ENCODE peak calls at places on chromosome 1, in four cellular contexts. One of them, this sample, is unnamed.

GRCh38 chr1:192766009-192766625 is 42.7 kb upstream of the RGS2 start:
- DNase-seq in uterus: no peak
- DNase-seq in thoracic aorta: no peak
- DNase-seq in GM23248: peak; percentile 57
- DNase-seq in this sample: no peak

GRCh38 chr1:109547412-109548320 is 749 bp upstream of the GNAI3 start:
- DNase-seq in thoracic aorta: no peak
- DNase-seq in GM23248: peak; percentile 64
- DNase-seq in uterus: peak; percentile 43
- DNase-seq in this sample: peak; percentile 53

GRCh38 chr1:186745531-186746146 is 65.4 kb upstream of the PTGS2 start:
- DNase-seq in uterus: no peak
- DNase-seq in GM23248: no peak
- DNase-seq in thoracic aorta: no peak
- DNase-seq in this sample: no peak

GRCh38 chr1:181100924-181101323 is 12.4 kb downstream of the IER5 start:
- DNase-seq in thoracic aorta: no peak
- DNase-seq in uterus: no peak
- DNase-seq in GM23248: no peak
- DNase-seq in this sample: no peak

GRCh38 chr1:85427844-85428243 is 37.1 kb downstream of the DDAH1 start:
- DNase-seq in thoracic aorta: no peak
- DNase-seq in GM23248: no peak
- DNase-seq in uterus: no peak
- DNase-seq in this sample: no peak

GRCh38 chr1:177256153-177256814 is 85.5 kb downstream of the BRINP2 start:
- DNase-seq in thoracic aorta: no peak
- DNase-seq in uterus: peak; percentile 33
- DNase-seq in GM23248: peak; percentile 89
- DNase-seq in this sample: no peak

GRCh38 chr1:50705699-50706098 is 254.4 kb downstream of the FAF1 start:
- DNase-seq in uterus: no peak
- DNase-seq in GM23248: no peak
- DNase-seq in thoracic aorta: no peak
- DNase-seq in this sample: no peak

GRCh38 chr1:187078916-187079315 is 250.2 kb downstream of the PLA2G4A start:
- DNase-seq in uterus: no peak
- DNase-seq in thoracic aorta: no peak
- DNase-seq in GM23248: no peak
- DNase-seq in this sample: no peak

GRCh38 chr1:195376190-195376589 is 1232.0 kb downstream of the KCNT2 start:
- DNase-seq in uterus: no peak
- DNase-seq in GM23248: peak; percentile 30
- DNase-seq in thoracic aorta: no peak
- DNase-seq in this sample: no peak

GRCh38 chr1:62084304-62084905 is 110.2 kb upstream of the L1TD1 start:
- DNase-seq in uterus: peak; percentile 15
- DNase-seq in GM23248: peak; percentile 8
- DNase-seq in thoracic aorta: no peak
- DNase-seq in this sample: no peak

GRCh38 chr1:100530901-100531487 is 6.9 kb upstream of the GPR88 start:
- DNase-seq in thoracic aorta: no peak
- DNase-seq in GM23248: peak; percentile 71
- DNase-seq in uterus: peak; percentile 29
- DNase-seq in this sample: no peak

GRCh38 chr1:205530116-205530515 is 25.6 kb downstream of the CDK18 start:
- DNase-seq in uterus: no peak
- DNase-seq in thoracic aorta: no peak
- DNase-seq in GM23248: no peak
- DNase-seq in this sample: no peak

GRCh38 chr1:150791587-150791986 is 16.5 kb downstream of the CTSK start:
- DNase-seq in GM23248: no peak
- DNase-seq in uterus: no peak
- DNase-seq in thoracic aorta: no peak
- DNase-seq in this sample: no peak

GRCh38 chr1:78649628-78650027 is at the start of gene IFI44:
- DNase-seq in uterus: peak; percentile 81
- DNase-seq in GM23248: peak; percentile 90
- DNase-seq in thoracic aorta: peak; percentile 13
- DNase-seq in this sample: peak; percentile 72

GRCh38 chr1:231236938-231237337 is 4.1 kb upstream of the GNPAT start:
- DNase-seq in GM23248: no peak
- DNase-seq in uterus: no peak
- DNase-seq in thoracic aorta: no peak
- DNase-seq in this sample: no peak

GRCh38 chr1:54866801-54867716 is 19.9 kb downstream of the DHCR24 start:
- DNase-seq in uterus: no peak
- DNase-seq in GM23248: peak; percentile 19
- DNase-seq in thoracic aorta: no peak
- DNase-seq in this sample: no peak

GRCh38 chr1:230797376-230798186 is 50.4 kb downstream of the CAPN9 start:
- DNase-seq in GM23248: peak; percentile 89
- DNase-seq in thoracic aorta: no peak
- DNase-seq in uterus: peak; percentile 69
- DNase-seq in this sample: no peak

GRCh38 chr1:42146916-42147320 is 6.3 kb upstream of the GUCA2B start:
- DNase-seq in uterus: peak; percentile 58
- DNase-seq in thoracic aorta: no peak
- DNase-seq in GM23248: peak; percentile 69
- DNase-seq in this sample: peak; percentile 67

GRCh38 chr1:19011832-19012231 is 55.4 kb upstream of the IFFO2 start:
- DNase-seq in uterus: no peak
- DNase-seq in GM23248: no peak
- DNase-seq in thoracic aorta: no peak
- DNase-seq in this sample: no peak

GRCh38 chr1:167601442-167602380 is 28.3 kb upstream of the RCSD1 start:
- DNase-seq in thoracic aorta: no peak
- DNase-seq in uterus: peak; percentile 23
- DNase-seq in GM23248: no peak
- DNase-seq in this sample: peak; percentile 53

GRCh38 chr1:204711947-204712701 is 26.6 kb upstream of the LRRN2 start:
- DNase-seq in uterus: no peak
- DNase-seq in GM23248: no peak
- DNase-seq in thoracic aorta: no peak
- DNase-seq in this sample: no peak

GRCh38 chr1:203546274-203546673 is 52.3 kb downstream of the OPTC start:
- DNase-seq in uterus: no peak
- DNase-seq in GM23248: no peak
- DNase-seq in thoracic aorta: no peak
- DNase-seq in this sample: no peak

GRCh38 chr1:13605159-13605558 is 21.5 kb downstream of the PDPN start:
- DNase-seq in GM23248: peak; percentile 92
- DNase-seq in uterus: peak; percentile 52
- DNase-seq in thoracic aorta: no peak
- DNase-seq in this sample: no peak

GRCh38 chr1:2321258-2321657 is 70.1 kb downstream of the MORN1 start:
- DNase-seq in uterus: no peak
- DNase-seq in thoracic aorta: no peak
- DNase-seq in GM23248: no peak
- DNase-seq in this sample: no peak

GRCh38 chr1:89917353-89917752 is 77.6 kb upstream of the ZNF326 start:
- DNase-seq in uterus: no peak
- DNase-seq in thoracic aorta: no peak
- DNase-seq in GM23248: no peak
- DNase-seq in this sample: no peak

GRCh38 chr1:223363856-223364684 is at the start of gene SUSD4:
- DNase-seq in uterus: no peak
- DNase-seq in thoracic aorta: no peak
- DNase-seq in GM23248: peak; percentile 43
- DNase-seq in this sample: peak; percentile 76

GRCh38 chr1:181936768-181937581 is 124.5 kb downstream of the ZNF648 start:
- DNase-seq in thoracic aorta: no peak
- DNase-seq in GM23248: peak; percentile 38
- DNase-seq in uterus: no peak
- DNase-seq in this sample: peak; percentile 16

GRCh38 chr1:210715072-210715471 is 386.4 kb downstream of the HHAT start:
- DNase-seq in thoracic aorta: no peak
- DNase-seq in GM23248: no peak
- DNase-seq in uterus: no peak
- DNase-seq in this sample: no peak

GRCh38 chr1:18556364-18556763 is 74.3 kb upstream of the PAX7 start:
- DNase-seq in thoracic aorta: no peak
- DNase-seq in uterus: no peak
- DNase-seq in GM23248: peak; percentile 44
- DNase-seq in this sample: no peak

GRCh38 chr1:192151176-192151575 is 7.1 kb upstream of the RGS18 start:
- DNase-seq in thoracic aorta: no peak
- DNase-seq in uterus: no peak
- DNase-seq in GM23248: no peak
- DNase-seq in this sample: no peak

GRCh38 chr1:39416609-39417008 is 74.8 kb upstream of the BMP8A start:
- DNase-seq in uterus: no peak
- DNase-seq in thoracic aorta: no peak
- DNase-seq in GM23248: no peak
- DNase-seq in this sample: no peak

GRCh38 chr1:117828206-117828605 is 101.2 kb downstream of the GDAP2 start:
- DNase-seq in uterus: no peak
- DNase-seq in GM23248: peak; percentile 93
- DNase-seq in thoracic aorta: peak; percentile 56
- DNase-seq in this sample: no peak

GRCh38 chr1:2523891-2524609 is 2.3 kb downstream of the PANK4 start:
- DNase-seq in uterus: no peak
- DNase-seq in GM23248: no peak
- DNase-seq in thoracic aorta: no peak
- DNase-seq in this sample: peak; percentile 18

GRCh38 chr1:185645201-185645640 is 89.0 kb upstream of the HMCN1 start:
- DNase-seq in thoracic aorta: no peak
- DNase-seq in uterus: no peak
- DNase-seq in GM23248: peak; percentile 24
- DNase-seq in this sample: no peak

GRCh38 chr1:245598524-245599310 is 443.9 kb downstream of the KIF26B start:
- DNase-seq in thoracic aorta: no peak
- DNase-seq in uterus: no peak
- DNase-seq in GM23248: peak; percentile 50
- DNase-seq in this sample: no peak

GRCh38 chr1:198031086-198031485 is 113.9 kb downstream of the LHX9 start:
- DNase-seq in uterus: no peak
- DNase-seq in GM23248: no peak
- DNase-seq in thoracic aorta: no peak
- DNase-seq in this sample: no peak

GRCh38 chr1:164261691-164262240 is 297.2 kb upstream of the PBX1 start:
- DNase-seq in GM23248: no peak
- DNase-seq in thoracic aorta: no peak
- DNase-seq in uterus: no peak
- DNase-seq in this sample: no peak

GRCh38 chr1:218660678-218661053 is 315.5 kb downstream of the TGFB2 start:
- DNase-seq in thoracic aorta: no peak
- DNase-seq in uterus: no peak
- DNase-seq in GM23248: peak; percentile 84
- DNase-seq in this sample: no peak

DNA sequence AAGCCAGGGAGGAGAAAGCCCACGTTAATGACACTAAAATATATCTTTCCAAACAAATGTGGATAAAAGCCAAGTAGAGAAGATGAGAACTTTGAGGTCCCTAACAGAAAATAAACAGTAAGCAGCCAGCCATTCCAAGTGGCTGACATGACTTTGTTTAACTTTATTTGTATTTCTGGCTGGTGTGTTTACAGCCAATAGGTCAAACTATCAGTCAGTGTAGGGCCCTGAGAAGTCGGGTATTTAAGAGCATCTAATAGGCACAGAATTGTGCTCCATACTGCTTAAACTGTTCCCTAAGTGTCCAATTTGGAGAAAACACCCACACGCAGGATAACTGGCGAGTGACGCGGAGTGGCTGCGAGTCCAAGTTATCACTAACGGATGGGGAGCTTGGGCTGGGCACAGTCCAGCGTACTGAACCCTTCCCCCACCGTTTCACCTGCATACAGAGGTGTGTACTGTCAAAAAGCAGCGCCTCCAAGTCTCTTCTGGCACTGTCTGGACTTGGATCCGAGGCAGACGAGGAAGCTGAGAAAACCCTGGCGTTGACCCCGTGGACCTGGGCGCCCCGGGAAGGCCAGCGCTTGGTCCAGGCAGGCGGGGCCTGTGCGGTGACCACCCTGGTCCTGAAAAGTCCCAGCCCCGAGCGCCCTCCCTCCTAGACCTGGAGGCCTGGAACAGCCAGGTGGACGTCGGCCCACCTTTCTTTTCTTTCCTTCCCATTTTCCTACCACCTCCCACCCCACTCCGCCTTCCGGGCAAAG is 662 bp upstream of the LGALS8 start:
- DNase-seq in uterus: peak; percentile 33
- DNase-seq in thoracic aorta: no peak
- DNase-seq in GM23248: peak; percentile 18
- DNase-seq in this sample: no peak
- H3K27ac ChIP-seq in uterus: peak overlapping the region; percentile 87
- H3K27ac ChIP-seq in thoracic aorta: peak overlapping the region; percentile 91
- H3K27ac ChIP-seq in GM23248: no peak overlapping the region
- H3K27ac ChIP-seq in this sample: peak overlapping the region; percentile 90

DNA sequence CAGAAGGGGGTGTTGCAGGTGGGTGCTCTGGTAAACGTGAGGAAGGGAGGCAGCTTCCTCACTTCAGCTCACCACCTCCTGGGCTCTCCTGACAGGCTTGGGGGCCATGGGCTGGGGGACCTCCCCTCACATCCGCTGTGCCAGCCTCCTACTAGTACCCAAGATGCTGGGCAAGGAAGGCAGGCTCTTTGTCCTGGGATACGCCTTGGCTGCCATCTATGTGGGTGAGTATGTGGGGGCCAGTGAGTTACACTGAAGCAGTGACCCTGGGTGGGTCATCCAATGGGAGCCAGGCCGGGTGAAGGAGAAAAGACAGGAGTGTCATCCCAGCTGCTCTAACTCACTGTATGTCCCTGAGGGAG is 5.7 kb downstream of the DCST1 start:
- DNase-seq in uterus: no peak
- DNase-seq in GM23248: no peak
- DNase-seq in thoracic aorta: no peak
- DNase-seq in this sample: no peak
- H3K4me1 ChIP-seq in uterus: no peaks in the 10 kb centered on the region
- H3K4me1 ChIP-seq in GM23248: peaks cover 8% of the 10 kb centered on the region
- H3K4me1 ChIP-seq in thoracic aorta: no peaks in the 10 kb centered on the region
- H3K4me1 ChIP-seq in this sample: no peaks in the 10 kb centered on the region

DNA sequence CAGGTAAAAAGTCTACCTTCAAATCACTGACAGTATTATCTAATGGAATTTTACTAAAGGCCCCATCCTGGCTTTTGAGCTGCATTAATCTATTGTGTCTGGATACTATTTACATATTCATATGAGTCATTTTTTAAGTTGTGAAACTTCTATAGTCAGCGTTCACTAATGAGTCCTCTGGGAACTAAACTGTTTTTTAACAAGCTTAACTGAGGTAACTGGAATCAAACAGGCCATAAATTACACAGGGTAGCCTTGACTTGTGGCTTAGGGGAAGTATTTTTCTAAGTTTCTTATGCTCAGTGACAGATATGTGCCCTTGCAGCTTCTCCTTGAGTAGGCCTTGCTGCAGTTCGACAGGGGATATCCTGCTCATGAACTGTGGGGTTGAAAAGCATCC is 68.8 kb downstream of the JMJD4 start:
- DNase-seq in GM23248: peak; percentile 16
- DNase-seq in uterus: no peak
- DNase-seq in thoracic aorta: no peak
- DNase-seq in this sample: no peak
- H3K9me3 ChIP-seq in GM23248: peaks cover 7% of the 10 kb centered on the region
- H3K9me3 ChIP-seq in uterus: no peaks in the 10 kb centered on the region
- H3K9me3 ChIP-seq in thoracic aorta: peaks cover 99% of the 10 kb centered on the region
- H3K9me3 ChIP-seq in this sample: peaks cover 87% of the 10 kb centered on the region

GRCh38 chr1:224928906-224929305 is 569 bp upstream of the DNAH14 start:
- DNase-seq in uterus: no peak
- DNase-seq in GM23248: no peak
- DNase-seq in thoracic aorta: no peak
- DNase-seq in this sample: no peak
- H3K27ac ChIP-seq in uterus: no peak overlapping the region
- H3K27ac ChIP-seq in GM23248: no peak overlapping the region
- H3K27ac ChIP-seq in thoracic aorta: no peak overlapping the region
- H3K27ac ChIP-seq in this sample: no peak overlapping the region

GRCh38 chr1:7670334-7671145 is 100.6 kb upstream of the VAMP3 start:
- DNase-seq in GM23248: peak; percentile 19
- DNase-seq in thoracic aorta: no peak
- DNase-seq in uterus: no peak
- DNase-seq in this sample: no peak
- H3K4me1 ChIP-seq in GM23248: no peaks in the 10 kb centered on the region
- H3K4me1 ChIP-seq in thoracic aorta: peaks cover 4% of the 10 kb centered on the region
- H3K4me1 ChIP-seq in uterus: no peaks in the 10 kb centered on the region
- H3K4me1 ChIP-seq in this sample: peaks cover 24% of the 10 kb centered on the region